ENCODE peak calls at places on chromosomes 6 and 20, in eight cellular contexts. One of them, this sample, is unnamed.

GRCh38 chr6:162765251-162765650 is 37.5 kb downstream of the PACRG start:
- DNase-seq in cardiac muscle cell: no peak
- DNase-seq in cardiac fibroblast: no peak
- DNase-seq in A549: no peak
- DNase-seq in natural killer cell: no peak
- DNase-seq in brain microvascular endothelial cell: no peak
- DNase-seq in AG04449: no peak
- DNase-seq in Calu3: no peak
- DNase-seq in this sample: no peak

GRCh38 chr6:52534966-52535390 is 41.9 kb downstream of the TRAM2 start:
- DNase-seq in natural killer cell: no peak
- DNase-seq in AG04449: no peak
- DNase-seq in A549: no peak
- DNase-seq in Calu3: no peak
- DNase-seq in cardiac fibroblast: no peak
- DNase-seq in cardiac muscle cell: no peak
- DNase-seq in brain microvascular endothelial cell: no peak
- DNase-seq in this sample: no peak

GRCh38 chr6:90065173-90065572 is 170.9 kb downstream of the GJA10 start:
- DNase-seq in cardiac fibroblast: no peak
- DNase-seq in A549: no peak
- DNase-seq in brain microvascular endothelial cell: no peak
- DNase-seq in Calu3: no peak
- DNase-seq in cardiac muscle cell: no peak
- DNase-seq in natural killer cell: no peak
- DNase-seq in AG04449: no peak
- DNase-seq in this sample: no peak

GRCh38 chr6:101516553-101516952 is 123.0 kb downstream of the GRIK2 start:
- DNase-seq in A549: no peak
- DNase-seq in cardiac muscle cell: no peak
- DNase-seq in cardiac fibroblast: no peak
- DNase-seq in natural killer cell: no peak
- DNase-seq in AG04449: no peak
- DNase-seq in brain microvascular endothelial cell: no peak
- DNase-seq in Calu3: no peak
- DNase-seq in this sample: no peak

GRCh38 chr6:90107721-90108364 is 188.8 kb downstream of the BACH2 start:
- DNase-seq in Calu3: no peak
- DNase-seq in brain microvascular endothelial cell: no peak
- DNase-seq in cardiac muscle cell: no peak
- DNase-seq in cardiac fibroblast: no peak
- DNase-seq in natural killer cell: no peak
- DNase-seq in A549: no peak
- DNase-seq in AG04449: no peak
- DNase-seq in this sample: no peak

GRCh38 chr6:48135352-48136084 is 24.5 kb upstream of the PTCHD4 start:
- DNase-seq in natural killer cell: no peak
- DNase-seq in brain microvascular endothelial cell: peak; percentile 10
- DNase-seq in cardiac fibroblast: peak; percentile 78
- DNase-seq in AG04449: no peak
- DNase-seq in A549: no peak
- DNase-seq in cardiac muscle cell: no peak
- DNase-seq in Calu3: peak; percentile 32
- DNase-seq in this sample: peak; percentile 86

GRCh38 chr6:118980063-118980462 is 45.1 kb upstream of the MCM9 start:
- DNase-seq in natural killer cell: no peak
- DNase-seq in cardiac muscle cell: no peak
- DNase-seq in brain microvascular endothelial cell: no peak
- DNase-seq in A549: no peak
- DNase-seq in AG04449: no peak
- DNase-seq in cardiac fibroblast: peak; percentile 48
- DNase-seq in Calu3: peak; percentile 6
- DNase-seq in this sample: peak; percentile 71

GRCh38 chr20:8073024-8073832 is 53.7 kb upstream of the TMX4 start:
- DNase-seq in cardiac fibroblast: peak; percentile 88
- DNase-seq in cardiac muscle cell: peak; percentile 18
- DNase-seq in Calu3: peak; percentile 30
- DNase-seq in natural killer cell: no peak
- DNase-seq in AG04449: no peak
- DNase-seq in A549: no peak
- DNase-seq in brain microvascular endothelial cell: peak; percentile 77
- DNase-seq in this sample: peak; percentile 83

GRCh38 chr6:34053721-34054120 is 92.2 kb downstream of the GRM4 start:
- DNase-seq in Calu3: no peak
- DNase-seq in natural killer cell: no peak
- DNase-seq in AG04449: no peak
- DNase-seq in brain microvascular endothelial cell: no peak
- DNase-seq in A549: no peak
- DNase-seq in cardiac fibroblast: no peak
- DNase-seq in cardiac muscle cell: no peak
- DNase-seq in this sample: no peak

GRCh38 chr20:50625986-50626677 is 65.2 kb downstream of the RIPOR3 start:
- DNase-seq in A549: peak; percentile 67
- DNase-seq in Calu3: peak; percentile 91
- DNase-seq in natural killer cell: no peak
- DNase-seq in cardiac muscle cell: peak; percentile 71
- DNase-seq in brain microvascular endothelial cell: peak; percentile 34
- DNase-seq in AG04449: no peak
- DNase-seq in cardiac fibroblast: peak; percentile 67
- DNase-seq in this sample: peak; percentile 45

GRCh38 chr6:127458817-127459216 is 372 bp downstream of the KIAA0408 start:
- DNase-seq in brain microvascular endothelial cell: peak; percentile 42
- DNase-seq in cardiac fibroblast: peak; percentile 79
- DNase-seq in cardiac muscle cell: peak; percentile 10
- DNase-seq in natural killer cell: no peak
- DNase-seq in Calu3: no peak
- DNase-seq in A549: no peak
- DNase-seq in AG04449: no peak
- DNase-seq in this sample: peak; percentile 21

GRCh38 chr20:48928832-48929725 is 7.6 kb downstream of the ARFGEF2 start:
- DNase-seq in A549: no peak
- DNase-seq in brain microvascular endothelial cell: no peak
- DNase-seq in cardiac fibroblast: peak; percentile 46
- DNase-seq in natural killer cell: no peak
- DNase-seq in cardiac muscle cell: no peak
- DNase-seq in Calu3: no peak
- DNase-seq in AG04449: peak; percentile 61
- DNase-seq in this sample: no peak

GRCh38 chr20:46592580-46593362 is 42.3 kb upstream of the OCSTAMP start:
- DNase-seq in A549: no peak
- DNase-seq in brain microvascular endothelial cell: no peak
- DNase-seq in natural killer cell: no peak
- DNase-seq in AG04449: no peak
- DNase-seq in Calu3: peak; percentile 35
- DNase-seq in cardiac muscle cell: no peak
- DNase-seq in cardiac fibroblast: no peak
- DNase-seq in this sample: peak; percentile 11

GRCh38 chr20:46031014-46031569 is 2.1 kb downstream of the SLC12A5 start:
- DNase-seq in A549: no peak
- DNase-seq in cardiac fibroblast: no peak
- DNase-seq in natural killer cell: no peak
- DNase-seq in AG04449: no peak
- DNase-seq in cardiac muscle cell: no peak
- DNase-seq in Calu3: no peak
- DNase-seq in brain microvascular endothelial cell: no peak
- DNase-seq in this sample: no peak

GRCh38 chr6:108945686-108946158 is 97.5 kb downstream of the ARMC2 start:
- DNase-seq in A549: no peak
- DNase-seq in Calu3: no peak
- DNase-seq in brain microvascular endothelial cell: peak; percentile 35
- DNase-seq in AG04449: no peak
- DNase-seq in cardiac muscle cell: no peak
- DNase-seq in cardiac fibroblast: peak; percentile 51
- DNase-seq in natural killer cell: no peak
- DNase-seq in this sample: no peak

GRCh38 chr6:139062921-139063320 is 34.4 kb downstream of the ABRACL start:
- DNase-seq in A549: no peak
- DNase-seq in cardiac muscle cell: no peak
- DNase-seq in natural killer cell: no peak
- DNase-seq in cardiac fibroblast: no peak
- DNase-seq in AG04449: peak; percentile 33
- DNase-seq in Calu3: no peak
- DNase-seq in brain microvascular endothelial cell: no peak
- DNase-seq in this sample: no peak

GRCh38 chr20:11338506-11339306 is 579.0 kb upstream of the BTBD3 start:
- DNase-seq in cardiac fibroblast: peak; percentile 38
- DNase-seq in natural killer cell: no peak
- DNase-seq in A549: no peak
- DNase-seq in Calu3: no peak
- DNase-seq in cardiac muscle cell: no peak
- DNase-seq in brain microvascular endothelial cell: peak; percentile 66
- DNase-seq in AG04449: no peak
- DNase-seq in this sample: no peak

GRCh38 chr20:53920647-53921245 is 149.6 kb downstream of the BCAS1 start:
- DNase-seq in A549: no peak
- DNase-seq in cardiac muscle cell: no peak
- DNase-seq in Calu3: no peak
- DNase-seq in natural killer cell: no peak
- DNase-seq in brain microvascular endothelial cell: no peak
- DNase-seq in cardiac fibroblast: no peak
- DNase-seq in AG04449: no peak
- DNase-seq in this sample: no peak

DNA sequence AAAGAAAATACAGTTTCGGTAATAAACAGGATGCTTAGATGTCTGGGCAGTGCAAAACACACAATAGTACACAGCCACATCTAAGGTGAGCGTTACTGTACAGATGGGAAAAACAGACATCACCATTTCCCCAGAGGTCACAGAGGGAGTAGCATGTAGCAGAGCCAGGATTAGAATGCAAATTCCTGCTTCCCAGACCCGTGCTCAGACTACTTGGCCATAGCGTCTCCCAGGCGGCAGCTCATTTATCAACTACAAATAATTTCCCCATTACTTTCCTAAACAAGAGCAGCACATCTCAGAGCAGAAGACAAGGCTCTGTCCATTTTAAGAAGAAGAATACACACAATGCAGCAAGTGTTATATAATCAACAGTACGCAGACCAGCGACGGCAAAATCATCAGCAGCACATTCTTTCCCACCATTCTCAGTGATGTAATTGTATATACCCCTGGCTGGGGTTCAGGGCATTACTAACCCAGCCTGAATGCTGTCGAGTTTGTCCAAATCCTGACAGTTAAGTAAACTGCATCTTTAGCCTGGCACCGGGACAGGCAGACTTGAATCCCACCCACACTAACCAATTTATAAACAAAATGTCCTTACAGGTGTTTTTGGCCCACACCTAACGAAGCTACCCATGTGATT is 61.9 kb downstream of the CNKSR3 start:
- DNase-seq in Calu3: no peak
- DNase-seq in natural killer cell: no peak
- DNase-seq in cardiac fibroblast: peak; percentile 76
- DNase-seq in cardiac muscle cell: peak; percentile 47
- DNase-seq in AG04449: peak; percentile 61
- DNase-seq in A549: peak; percentile 6
- DNase-seq in brain microvascular endothelial cell: peak; percentile 86
- DNase-seq in this sample: no peak
- TF ChIP-seq CTCF in Calu3: no peak
- TF ChIP-seq CTCF in natural killer cell: no peak
- TF ChIP-seq CTCF in cardiac fibroblast: peak; percentile 27
- TF ChIP-seq CTCF in cardiac muscle cell: peak; percentile 24
- TF ChIP-seq CTCF in AG04449: peak; percentile 16
- TF ChIP-seq CTCF in A549: no peak
- TF ChIP-seq CTCF in brain microvascular endothelial cell: peak; percentile 46
- TF ChIP-seq CTCF in this sample: no peak

DNA sequence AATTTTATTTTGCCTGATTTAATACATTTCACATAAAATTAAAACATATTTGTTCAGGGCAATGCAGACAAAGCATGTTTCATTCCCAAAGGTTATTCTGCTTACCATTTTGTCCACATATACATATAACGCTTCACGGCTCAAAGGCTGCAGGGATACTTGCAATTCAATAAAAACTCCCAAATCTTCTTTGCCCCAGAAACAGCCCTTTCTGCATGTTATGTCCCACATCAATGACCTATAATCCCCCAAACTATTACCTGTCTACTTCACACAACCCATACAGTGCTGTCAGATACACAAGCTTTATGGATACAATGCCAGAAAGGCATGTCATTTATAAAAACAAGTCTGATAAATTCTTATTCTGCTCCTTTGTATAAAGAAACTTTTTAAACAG is 20.2 kb downstream of the SNX5 start:
- DNase-seq in natural killer cell: no peak
- DNase-seq in cardiac muscle cell: no peak
- DNase-seq in Calu3: no peak
- DNase-seq in brain microvascular endothelial cell: no peak
- DNase-seq in cardiac fibroblast: no peak
- DNase-seq in A549: no peak
- DNase-seq in AG04449: no peak
- DNase-seq in this sample: no peak
- TF ChIP-seq CTCF in natural killer cell: no peak
- TF ChIP-seq CTCF in cardiac muscle cell: no peak
- TF ChIP-seq CTCF in Calu3: no peak
- TF ChIP-seq CTCF in brain microvascular endothelial cell: no peak
- TF ChIP-seq CTCF in cardiac fibroblast: no peak
- TF ChIP-seq CTCF in A549: no peak
- TF ChIP-seq CTCF in AG04449: no peak
- TF ChIP-seq CTCF in this sample: no peak

DNA sequence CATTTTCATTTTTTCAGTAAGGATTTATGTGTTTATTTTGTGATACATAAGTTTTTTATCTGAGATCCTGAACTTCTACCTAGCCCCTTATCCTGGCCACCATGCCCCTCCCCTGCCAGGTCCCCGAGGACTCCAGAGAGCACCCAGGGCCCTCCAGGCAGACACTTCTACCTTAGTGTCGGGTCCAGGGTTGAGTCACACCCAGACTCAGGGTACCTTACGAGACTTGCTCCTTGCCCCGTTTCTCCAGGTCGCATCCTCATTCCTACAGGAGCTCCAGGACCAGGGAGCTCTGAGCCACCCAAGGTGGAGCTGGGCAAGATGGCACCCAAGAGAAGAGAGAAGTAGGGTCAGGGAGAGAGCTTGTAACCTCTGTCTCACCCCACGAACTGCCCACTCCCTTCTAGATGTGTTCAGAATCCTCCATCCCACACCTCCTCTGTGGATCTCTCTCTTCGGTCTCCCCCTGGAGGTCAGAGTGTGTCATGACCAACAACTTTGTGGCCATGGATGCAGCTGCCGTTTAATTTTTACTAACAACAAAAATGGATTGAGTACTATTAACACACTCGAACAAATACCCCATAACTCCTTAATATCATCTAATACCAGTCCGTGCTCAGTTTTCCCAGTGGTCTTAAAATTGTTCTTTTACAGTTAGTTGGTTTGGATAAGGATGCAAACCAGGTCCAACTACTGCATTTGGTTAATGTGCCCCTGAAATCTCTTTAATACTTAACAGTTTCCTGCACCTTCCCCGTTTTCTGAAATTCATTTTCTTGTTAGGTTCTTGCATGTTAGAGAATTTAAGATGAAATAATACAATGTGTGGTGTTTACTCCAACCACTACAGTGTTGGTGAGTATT is 130.6 kb upstream of the INSM1 start:
- DNase-seq in cardiac fibroblast: peak; percentile 44
- DNase-seq in AG04449: no peak
- DNase-seq in Calu3: peak; percentile 13
- DNase-seq in cardiac muscle cell: peak; percentile 75
- DNase-seq in natural killer cell: peak; percentile 40
- DNase-seq in brain microvascular endothelial cell: peak; percentile 21
- DNase-seq in A549: peak; percentile 76
- DNase-seq in this sample: peak; percentile 65
- TF ChIP-seq CTCF in cardiac fibroblast: peak; percentile 77
- TF ChIP-seq CTCF in AG04449: peak; percentile 76
- TF ChIP-seq CTCF in Calu3: no peak
- TF ChIP-seq CTCF in cardiac muscle cell: peak; percentile 77
- TF ChIP-seq CTCF in natural killer cell: peak; percentile 86
- TF ChIP-seq CTCF in brain microvascular endothelial cell: peak; percentile 78
- TF ChIP-seq CTCF in A549: peak; percentile 60
- TF ChIP-seq CTCF in this sample: peak; percentile 59

GRCh38 chr6:25130518-25130917 is 148.7 kb upstream of the CARMIL1 start:
- DNase-seq in A549: no peak
- DNase-seq in cardiac muscle cell: no peak
- DNase-seq in AG04449: no peak
- DNase-seq in natural killer cell: no peak
- DNase-seq in cardiac fibroblast: peak; percentile 22
- DNase-seq in Calu3: no peak
- DNase-seq in brain microvascular endothelial cell: no peak
- DNase-seq in this sample: no peak
- TF ChIP-seq CTCF in A549: no peak
- TF ChIP-seq CTCF in cardiac muscle cell: no peak
- TF ChIP-seq CTCF in AG04449: no peak
- TF ChIP-seq CTCF in natural killer cell: no peak
- TF ChIP-seq CTCF in cardiac fibroblast: no peak
- TF ChIP-seq CTCF in Calu3: no peak
- TF ChIP-seq CTCF in brain microvascular endothelial cell: no peak
- TF ChIP-seq CTCF in this sample: no peak